ENCODE peak calls at places on chromosome 5, in five cellular contexts. One of them, this sample, is unnamed.

GRCh38 chr5:132057498-132058255 is 2.8 kb upstream of the IL3 start:
- DNase-seq in heart left ventricle: peak
- DNase-seq in nucleus accumbens: no peak
- DNase-seq in occipital lobe: no peak
- DNase-seq in stimulated activated naive B cell treated with anti-CD40 and anti-IgM and Interleukin-4, amounts not matched to agents 10 μg/mL and 1 μg/mL and 100 μg/mL, for 72 hours: no peak
- DNase-seq in this sample: no peak

GRCh38 chr5:160096178-160096577 is 23.1 kb downstream of the PWWP2A start:
- DNase-seq in stimulated activated naive B cell treated with anti-CD40 and anti-IgM and Interleukin-4, amounts not matched to agents 10 μg/mL and 1 μg/mL and 100 μg/mL, for 72 hours: no peak
- DNase-seq in nucleus accumbens: no peak
- DNase-seq in occipital lobe: no peak
- DNase-seq in heart left ventricle: no peak
- DNase-seq in this sample: no peak

GRCh38 chr5:74122175-74122574 is 496.2 kb downstream of the ARHGEF28 start:
- DNase-seq in stimulated activated naive B cell treated with anti-CD40 and anti-IgM and Interleukin-4, amounts not matched to agents 10 μg/mL and 1 μg/mL and 100 μg/mL, for 72 hours: no peak
- DNase-seq in occipital lobe: no peak
- DNase-seq in heart left ventricle: no peak
- DNase-seq in nucleus accumbens: no peak
- DNase-seq in this sample: no peak

GRCh38 chr5:176532795-176533194 is 4.4 kb downstream of the RNF44 start:
- DNase-seq in nucleus accumbens: no peak
- DNase-seq in occipital lobe: no peak
- DNase-seq in heart left ventricle: no peak
- DNase-seq in stimulated activated naive B cell treated with anti-CD40 and anti-IgM and Interleukin-4, amounts not matched to agents 10 μg/mL and 1 μg/mL and 100 μg/mL, for 72 hours: no peak
- DNase-seq in this sample: no peak

GRCh38 chr5:135013445-135013844 is 20.6 kb downstream of the PITX1 start:
- DNase-seq in heart left ventricle: no peak
- DNase-seq in occipital lobe: no peak
- DNase-seq in nucleus accumbens: no peak
- DNase-seq in stimulated activated naive B cell treated with anti-CD40 and anti-IgM and Interleukin-4, amounts not matched to agents 10 μg/mL and 1 μg/mL and 100 μg/mL, for 72 hours: no peak
- DNase-seq in this sample: no peak

GRCh38 chr5:172559004-172559932 is 81.8 kb upstream of the NEURL1B start:
- DNase-seq in heart left ventricle: peak
- DNase-seq in nucleus accumbens: no peak
- DNase-seq in occipital lobe: peak
- DNase-seq in stimulated activated naive B cell treated with anti-CD40 and anti-IgM and Interleukin-4, amounts not matched to agents 10 μg/mL and 1 μg/mL and 100 μg/mL, for 72 hours: no peak
- DNase-seq in this sample: peak

GRCh38 chr5:68456756-68457217 is 241.2 kb downstream of the PIK3R1 start:
- DNase-seq in occipital lobe: no peak
- DNase-seq in heart left ventricle: peak
- DNase-seq in nucleus accumbens: no peak
- DNase-seq in stimulated activated naive B cell treated with anti-CD40 and anti-IgM and Interleukin-4, amounts not matched to agents 10 μg/mL and 1 μg/mL and 100 μg/mL, for 72 hours: no peak
- DNase-seq in this sample: no peak

GRCh38 chr5:14054965-14055963 is 87.9 kb upstream of the TRIO start:
- DNase-seq in occipital lobe: no peak
- DNase-seq in stimulated activated naive B cell treated with anti-CD40 and anti-IgM and Interleukin-4, amounts not matched to agents 10 μg/mL and 1 μg/mL and 100 μg/mL, for 72 hours: no peak
- DNase-seq in nucleus accumbens: no peak
- DNase-seq in heart left ventricle: no peak
- DNase-seq in this sample: no peak

GRCh38 chr5:115602585-115603125 is 376 bp upstream of the TICAM2 start:
- DNase-seq in occipital lobe: no peak
- DNase-seq in heart left ventricle: no peak
- DNase-seq in stimulated activated naive B cell treated with anti-CD40 and anti-IgM and Interleukin-4, amounts not matched to agents 10 μg/mL and 1 μg/mL and 100 μg/mL, for 72 hours: no peak
- DNase-seq in nucleus accumbens: no peak
- DNase-seq in this sample: no peak

GRCh38 chr5:113378960-113379541 is 55.7 kb downstream of the TSSK1B start:
- DNase-seq in stimulated activated naive B cell treated with anti-CD40 and anti-IgM and Interleukin-4, amounts not matched to agents 10 μg/mL and 1 μg/mL and 100 μg/mL, for 72 hours: peak
- DNase-seq in nucleus accumbens: peak
- DNase-seq in heart left ventricle: peak
- DNase-seq in occipital lobe: peak
- DNase-seq in this sample: no peak

GRCh38 chr5:124130807-124131206 is 615.6 kb downstream of the ZNF608 start:
- DNase-seq in stimulated activated naive B cell treated with anti-CD40 and anti-IgM and Interleukin-4, amounts not matched to agents 10 μg/mL and 1 μg/mL and 100 μg/mL, for 72 hours: no peak
- DNase-seq in heart left ventricle: no peak
- DNase-seq in occipital lobe: no peak
- DNase-seq in nucleus accumbens: no peak
- DNase-seq in this sample: no peak

GRCh38 chr5:143479394-143479793 is 75.9 kb upstream of the NR3C1 start:
- DNase-seq in heart left ventricle: no peak
- DNase-seq in stimulated activated naive B cell treated with anti-CD40 and anti-IgM and Interleukin-4, amounts not matched to agents 10 μg/mL and 1 μg/mL and 100 μg/mL, for 72 hours: no peak
- DNase-seq in nucleus accumbens: no peak
- DNase-seq in occipital lobe: no peak
- DNase-seq in this sample: no peak

GRCh38 chr5:121182788-121183490 is 668.7 kb upstream of the FTMT start:
- DNase-seq in nucleus accumbens: no peak
- DNase-seq in stimulated activated naive B cell treated with anti-CD40 and anti-IgM and Interleukin-4, amounts not matched to agents 10 μg/mL and 1 μg/mL and 100 μg/mL, for 72 hours: no peak
- DNase-seq in heart left ventricle: no peak
- DNase-seq in occipital lobe: no peak
- DNase-seq in this sample: no peak

GRCh38 chr5:134146651-134147544 is 29.9 kb downstream of the SKP1 start:
- DNase-seq in occipital lobe: no peak
- DNase-seq in heart left ventricle: no peak
- DNase-seq in stimulated activated naive B cell treated with anti-CD40 and anti-IgM and Interleukin-4, amounts not matched to agents 10 μg/mL and 1 μg/mL and 100 μg/mL, for 72 hours: no peak
- DNase-seq in nucleus accumbens: no peak
- DNase-seq in this sample: no peak

GRCh38 chr5:173915310-173916005 is 27.3 kb downstream of the CPEB4 start:
- DNase-seq in stimulated activated naive B cell treated with anti-CD40 and anti-IgM and Interleukin-4, amounts not matched to agents 10 μg/mL and 1 μg/mL and 100 μg/mL, for 72 hours: no peak
- DNase-seq in heart left ventricle: peak
- DNase-seq in nucleus accumbens: no peak
- DNase-seq in occipital lobe: no peak
- DNase-seq in this sample: no peak

GRCh38 chr5:173315495-173316352 is 12.5 kb downstream of the STC2 start:
- DNase-seq in nucleus accumbens: no peak
- DNase-seq in heart left ventricle: peak
- DNase-seq in stimulated activated naive B cell treated with anti-CD40 and anti-IgM and Interleukin-4, amounts not matched to agents 10 μg/mL and 1 μg/mL and 100 μg/mL, for 72 hours: no peak
- DNase-seq in occipital lobe: no peak
- DNase-seq in this sample: peak

GRCh38 chr5:149367249-149367971 is 9.6 kb downstream of the PCYOX1L start:
- DNase-seq in heart left ventricle: peak
- DNase-seq in occipital lobe: peak
- DNase-seq in nucleus accumbens: peak
- DNase-seq in stimulated activated naive B cell treated with anti-CD40 and anti-IgM and Interleukin-4, amounts not matched to agents 10 μg/mL and 1 μg/mL and 100 μg/mL, for 72 hours: peak
- DNase-seq in this sample: no peak

GRCh38 chr5:17056056-17056690 is 120.1 kb upstream of the MYO10 start:
- DNase-seq in occipital lobe: peak
- DNase-seq in nucleus accumbens: no peak
- DNase-seq in heart left ventricle: peak
- DNase-seq in stimulated activated naive B cell treated with anti-CD40 and anti-IgM and Interleukin-4, amounts not matched to agents 10 μg/mL and 1 μg/mL and 100 μg/mL, for 72 hours: no peak
- DNase-seq in this sample: no peak

GRCh38 chr5:124315746-124316415 is 430.6 kb downstream of the ZNF608 start:
- DNase-seq in occipital lobe: no peak
- DNase-seq in heart left ventricle: no peak
- DNase-seq in stimulated activated naive B cell treated with anti-CD40 and anti-IgM and Interleukin-4, amounts not matched to agents 10 μg/mL and 1 μg/mL and 100 μg/mL, for 72 hours: no peak
- DNase-seq in nucleus accumbens: no peak
- DNase-seq in this sample: no peak

GRCh38 chr5:82244151-82244550 is 34.0 kb downstream of the RPS23 start:
- DNase-seq in stimulated activated naive B cell treated with anti-CD40 and anti-IgM and Interleukin-4, amounts not matched to agents 10 μg/mL and 1 μg/mL and 100 μg/mL, for 72 hours: no peak
- DNase-seq in nucleus accumbens: no peak
- DNase-seq in occipital lobe: no peak
- DNase-seq in heart left ventricle: no peak
- DNase-seq in this sample: no peak

GRCh38 chr5:132065351-132065937 is 5.0 kb downstream of the IL3 start:
- DNase-seq in nucleus accumbens: no peak
- DNase-seq in occipital lobe: no peak
- DNase-seq in stimulated activated naive B cell treated with anti-CD40 and anti-IgM and Interleukin-4, amounts not matched to agents 10 μg/mL and 1 μg/mL and 100 μg/mL, for 72 hours: no peak
- DNase-seq in heart left ventricle: peak
- DNase-seq in this sample: no peak

GRCh38 chr5:78511116-78511906 is 137.3 kb downstream of the LHFPL2 start:
- DNase-seq in nucleus accumbens: peak
- DNase-seq in heart left ventricle: no peak
- DNase-seq in occipital lobe: no peak
- DNase-seq in stimulated activated naive B cell treated with anti-CD40 and anti-IgM and Interleukin-4, amounts not matched to agents 10 μg/mL and 1 μg/mL and 100 μg/mL, for 72 hours: no peak
- DNase-seq in this sample: no peak

GRCh38 chr5:66643383-66643782 is 47.2 kb downstream of the MAST4 start:
- DNase-seq in occipital lobe: no peak
- DNase-seq in stimulated activated naive B cell treated with anti-CD40 and anti-IgM and Interleukin-4, amounts not matched to agents 10 μg/mL and 1 μg/mL and 100 μg/mL, for 72 hours: no peak
- DNase-seq in heart left ventricle: no peak
- DNase-seq in nucleus accumbens: no peak
- DNase-seq in this sample: no peak

GRCh38 chr5:82277613-82277986 is 554 bp downstream of the RPS23 start:
- DNase-seq in occipital lobe: no peak
- DNase-seq in heart left ventricle: no peak
- DNase-seq in nucleus accumbens: no peak
- DNase-seq in stimulated activated naive B cell treated with anti-CD40 and anti-IgM and Interleukin-4, amounts not matched to agents 10 μg/mL and 1 μg/mL and 100 μg/mL, for 72 hours: no peak
- DNase-seq in this sample: no peak

GRCh38 chr5:90201923-90202322 is 207.6 kb downstream of the CETN3 start:
- DNase-seq in occipital lobe: no peak
- DNase-seq in heart left ventricle: no peak
- DNase-seq in nucleus accumbens: no peak
- DNase-seq in stimulated activated naive B cell treated with anti-CD40 and anti-IgM and Interleukin-4, amounts not matched to agents 10 μg/mL and 1 μg/mL and 100 μg/mL, for 72 hours: no peak
- DNase-seq in this sample: no peak

GRCh38 chr5:135625486-135625885 is 46.7 kb upstream of the CXCL14 start:
- DNase-seq in heart left ventricle: no peak
- DNase-seq in stimulated activated naive B cell treated with anti-CD40 and anti-IgM and Interleukin-4, amounts not matched to agents 10 μg/mL and 1 μg/mL and 100 μg/mL, for 72 hours: no peak
- DNase-seq in occipital lobe: no peak
- DNase-seq in nucleus accumbens: no peak
- DNase-seq in this sample: no peak

GRCh38 chr5:60844429-60844890 is 391 bp upstream of the ELOVL7 start:
- DNase-seq in heart left ventricle: no peak
- DNase-seq in stimulated activated naive B cell treated with anti-CD40 and anti-IgM and Interleukin-4, amounts not matched to agents 10 μg/mL and 1 μg/mL and 100 μg/mL, for 72 hours: no peak
- DNase-seq in nucleus accumbens: no peak
- DNase-seq in occipital lobe: peak
- DNase-seq in this sample: no peak

GRCh38 chr5:110917161-110917875 is 154.2 kb upstream of the TSLP start:
- DNase-seq in heart left ventricle: peak
- DNase-seq in stimulated activated naive B cell treated with anti-CD40 and anti-IgM and Interleukin-4, amounts not matched to agents 10 μg/mL and 1 μg/mL and 100 μg/mL, for 72 hours: no peak
- DNase-seq in occipital lobe: no peak
- DNase-seq in nucleus accumbens: no peak
- DNase-seq in this sample: no peak

GRCh38 chr5:128426090-128426534 is 111.9 kb downstream of the FBN2 start:
- DNase-seq in stimulated activated naive B cell treated with anti-CD40 and anti-IgM and Interleukin-4, amounts not matched to agents 10 μg/mL and 1 μg/mL and 100 μg/mL, for 72 hours: no peak
- DNase-seq in occipital lobe: no peak
- DNase-seq in heart left ventricle: no peak
- DNase-seq in nucleus accumbens: no peak
- DNase-seq in this sample: no peak

GRCh38 chr5:29780401-29780800 is 1413.1 kb upstream of the CDH6 start:
- DNase-seq in stimulated activated naive B cell treated with anti-CD40 and anti-IgM and Interleukin-4, amounts not matched to agents 10 μg/mL and 1 μg/mL and 100 μg/mL, for 72 hours: no peak
- DNase-seq in nucleus accumbens: no peak
- DNase-seq in occipital lobe: no peak
- DNase-seq in heart left ventricle: no peak
- DNase-seq in this sample: no peak

GRCh38 chr5:443239-444151 is 519 bp downstream of the EXOC3 start:
- DNase-seq in heart left ventricle: no peak
- DNase-seq in stimulated activated naive B cell treated with anti-CD40 and anti-IgM and Interleukin-4, amounts not matched to agents 10 μg/mL and 1 μg/mL and 100 μg/mL, for 72 hours: no peak
- DNase-seq in occipital lobe: no peak
- DNase-seq in nucleus accumbens: no peak
- DNase-seq in this sample: no peak

GRCh38 chr5:141343242-141343952 is at the start of gene PCDHGA3:
- DNase-seq in stimulated activated naive B cell treated with anti-CD40 and anti-IgM and Interleukin-4, amounts not matched to agents 10 μg/mL and 1 μg/mL and 100 μg/mL, for 72 hours: no peak
- DNase-seq in heart left ventricle: no peak
- DNase-seq in nucleus accumbens: no peak
- DNase-seq in occipital lobe: no peak
- DNase-seq in this sample: no peak

GRCh38 chr5:141850183-141850768 is 27.9 kb downstream of the PCDH1 start:
- DNase-seq in heart left ventricle: peak
- DNase-seq in occipital lobe: no peak
- DNase-seq in stimulated activated naive B cell treated with anti-CD40 and anti-IgM and Interleukin-4, amounts not matched to agents 10 μg/mL and 1 μg/mL and 100 μg/mL, for 72 hours: peak
- DNase-seq in nucleus accumbens: peak
- DNase-seq in this sample: no peak

GRCh38 chr5:88660326-88660946 is 222.5 kb downstream of the MEF2C start:
- DNase-seq in stimulated activated naive B cell treated with anti-CD40 and anti-IgM and Interleukin-4, amounts not matched to agents 10 μg/mL and 1 μg/mL and 100 μg/mL, for 72 hours: no peak
- DNase-seq in heart left ventricle: no peak
- DNase-seq in nucleus accumbens: no peak
- DNase-seq in occipital lobe: no peak
- DNase-seq in this sample: no peak

GRCh38 chr5:132489051-132489770 is 1.4 kb downstream of the IRF1 start:
- DNase-seq in heart left ventricle: no peak
- DNase-seq in occipital lobe: no peak
- DNase-seq in nucleus accumbens: no peak
- DNase-seq in stimulated activated naive B cell treated with anti-CD40 and anti-IgM and Interleukin-4, amounts not matched to agents 10 μg/mL and 1 μg/mL and 100 μg/mL, for 72 hours: no peak
- DNase-seq in this sample: no peak

GRCh38 chr5:99187611-99188010 is 258.8 kb upstream of the CHD1 start:
- DNase-seq in nucleus accumbens: no peak
- DNase-seq in stimulated activated naive B cell treated with anti-CD40 and anti-IgM and Interleukin-4, amounts not matched to agents 10 μg/mL and 1 μg/mL and 100 μg/mL, for 72 hours: no peak
- DNase-seq in occipital lobe: no peak
- DNase-seq in heart left ventricle: no peak
- DNase-seq in this sample: no peak

GRCh38 chr5:151534345-151534744 is 56.8 kb downstream of the FAT2 start:
- DNase-seq in nucleus accumbens: no peak
- DNase-seq in occipital lobe: no peak
- DNase-seq in heart left ventricle: no peak
- DNase-seq in stimulated activated naive B cell treated with anti-CD40 and anti-IgM and Interleukin-4, amounts not matched to agents 10 μg/mL and 1 μg/mL and 100 μg/mL, for 72 hours: no peak
- DNase-seq in this sample: no peak